ENCODE peak calls at places on chromosomes 3 and 15, in six cellular contexts. D is PC-3, A is GM23338, Z is HCT116, X is PC-9, H is MM.1S. K is an unnamed sample. For H3K9me2, the result is how much of the 10 kb centered on the place peaks cover.

GRCh38 chr3:14305321-14305720 is 97.1 kb upstream of the SLC6A6 start:
- DNase-seq in D (no peak), A (no peak), Z (no peak), X (no peak), H (no peak), K (no peak)

GRCh38 chr3:146058241-146058640 is 102.7 kb downstream of the PLOD2 start:
- DNase-seq in D (no peak), A (no peak), Z (no peak), X (no peak), H (no peak), K (no peak)

GRCh38 chr15:43244092-43244491 is 22.6 kb downstream of the TGM5 start:
- DNase-seq in D (peak), A (no peak), Z (no peak), X (no peak), H (no peak), K (no peak)

GRCh38 chr3:28667646-28668376 is 319.2 kb upstream of the AZI2 start:
- DNase-seq in D (peak), A (peak), Z (peak), X (peak), H (peak), K (peak)

GRCh38 chr3:133831966-133832801 is 26.6 kb downstream of the SRPRB start:
- DNase-seq in D (no peak), A (peak), Z (no peak), X (peak), H (no peak), K (no peak)

GRCh38 chr3:134423153-134423552 is 48.9 kb upstream of the AMOTL2 start:
- DNase-seq in D (peak), A (peak), Z (no peak), X (peak), H (no peak), K (no peak)

GRCh38 chr3:114338651-114339357 is 45.0 kb downstream of the TIGIT start:
- DNase-seq in D (no peak), A (no peak), Z (no peak), X (no peak), H (peak), K (no peak)

GRCh38 chr3:127157181-127157828 is 35.6 kb upstream of the PRR23E start:
- DNase-seq in D (no peak), A (no peak), Z (no peak), X (no peak), H (no peak), K (no peak)

GRCh38 chr3:58161435-58162398 is 49.1 kb downstream of the DNASE1L3 start:
- DNase-seq in D (peak), A (no peak), Z (peak), X (peak), H (no peak), K (peak)

GRCh38 chr3:62319570-62320243 is 53.6 kb downstream of the FEZF2 start:
- DNase-seq in D (peak), A (no peak), Z (no peak), X (no peak), H (no peak), K (peak)

GRCh38 chr15:82647835-82648256 is 683 bp upstream of the CPEB1 start:
- DNase-seq in D (no peak), A (peak), Z (no peak), X (no peak), H (no peak), K (no peak)

GRCh38 chr15:64859226-64859625 is 17.5 kb downstream of the PLEKHO2 start:
- DNase-seq in D (no peak), A (no peak), Z (no peak), X (no peak), H (no peak), K (no peak)

GRCh38 chr3:136512391-136512790 is 239.8 kb downstream of the STAG1 start:
- DNase-seq in D (no peak), A (no peak), Z (no peak), X (no peak), H (no peak), K (no peak)

GRCh38 chr3:32421991-32422859 is 30.6 kb downstream of the CMTM7 start:
- DNase-seq in D (peak), A (no peak), Z (peak), X (peak), H (no peak), K (no peak)

GRCh38 chr3:102979202-102979601 is 544.4 kb downstream of the ZPLD1 start:
- DNase-seq in D (no peak), A (no peak), Z (no peak), X (no peak), H (no peak), K (no peak)

GRCh38 chr3:103907567-103907966 is 1459.1 kb upstream of the ALCAM start:
- DNase-seq in D (no peak), A (no peak), Z (no peak), X (no peak), H (no peak), K (no peak)

GRCh38 chr3:189685854-189686253 is 54.7 kb downstream of the TP63 start:
- DNase-seq in D (peak), A (no peak), Z (peak), X (no peak), H (no peak), K (peak)

GRCh38 chr15:45794768-45795486 is 160.1 kb downstream of the SQOR start:
- DNase-seq in D (no peak), A (no peak), Z (no peak), X (no peak), H (no peak), K (peak)

GRCh38 chr3:17398959-17399551 is 343.4 kb downstream of the TBC1D5 start:
- DNase-seq in D (no peak), A (no peak), Z (no peak), X (no peak), H (peak), K (no peak)

GRCh38 chr3:44021646-44022594 is 219.8 kb upstream of the TOPAZ1 start:
- DNase-seq in D (no peak), A (peak), Z (no peak), X (no peak), H (no peak), K (no peak)

GRCh38 chr15:55247766-55248427 is 41.7 kb downstream of the RAB27A start:
- DNase-seq in D (no peak), A (no peak), Z (no peak), X (no peak), H (no peak), K (no peak)

GRCh38 chr3:73727117-73727802 is 102.5 kb upstream of the PDZRN3 start:
- DNase-seq in D (no peak), A (peak), Z (no peak), X (no peak), H (no peak), K (peak)

GRCh38 chr15:63347074-63347859 is 34.4 kb downstream of the CA12 start:
- DNase-seq in D (no peak), A (no peak), Z (no peak), X (no peak), H (peak), K (no peak)

GRCh38 chr3:112399064-112399463 is 66.1 kb downstream of the CD200 start:
- DNase-seq in D (no peak), A (no peak), Z (no peak), X (no peak), H (no peak), K (no peak)

GRCh38 chr15:85623648-85624047 is 171.1 kb downstream of the KLHL25 start:
- DNase-seq in D (peak), A (no peak), Z (no peak), X (no peak), H (no peak), K (no peak)

GRCh38 chr3:62051506-62051905 is 321.8 kb downstream of the FEZF2 start:
- DNase-seq in D (no peak), A (peak), Z (peak), X (peak), H (no peak), K (peak)

GRCh38 chr3:127670761-127671522 is 1.8 kb upstream of the ABTB1 start:
- DNase-seq in D (no peak), A (no peak), Z (no peak), X (no peak), H (no peak), K (no peak)

GRCh38 chr3:122642935-122643334 is 37.7 kb upstream of the PARP14 start:
- DNase-seq in D (no peak), A (no peak), Z (no peak), X (no peak), H (peak), K (no peak)

GRCh38 chr15:57031082-57031481 is 112.6 kb downstream of the TCF12 start:
- DNase-seq in D (no peak), A (no peak), Z (no peak), X (no peak), H (no peak), K (no peak)

GRCh38 chr15:78406016-78406590 is 31.9 kb upstream of the IREB2 start:
- DNase-seq in D (no peak), A (no peak), Z (no peak), X (no peak), H (no peak), K (no peak)

GRCh38 chr3:171648079-171648478 is 162.2 kb downstream of the PLD1 start:
- DNase-seq in D (no peak), A (no peak), Z (no peak), X (no peak), H (no peak), K (no peak)
- H3K9me2 ChIP-seq in D (under half), A (under half), Z (under half), X (under half), H (under half), K (under half)

GRCh38 chr3:46899151-46900006 is 21.9 kb downstream of the PTH1R start:
- DNase-seq in D (no peak), A (no peak), Z (no peak), X (no peak), H (no peak), K (no peak)
- TF ChIP-seq EZH2 in D (no peak), A (no peak), Z (no peak), X (no peak), H (no peak), K (no peak)

GRCh38 chr15:89230277-89230676 is 8.9 kb upstream of the RLBP1 start:
- DNase-seq in D (no peak), A (peak), Z (no peak), X (no peak), H (no peak), K (no peak)
- TF ChIP-seq CTCF in D (no peak), A (peak), Z (no peak), X (no peak), H (no peak), K (no peak)

DNA sequence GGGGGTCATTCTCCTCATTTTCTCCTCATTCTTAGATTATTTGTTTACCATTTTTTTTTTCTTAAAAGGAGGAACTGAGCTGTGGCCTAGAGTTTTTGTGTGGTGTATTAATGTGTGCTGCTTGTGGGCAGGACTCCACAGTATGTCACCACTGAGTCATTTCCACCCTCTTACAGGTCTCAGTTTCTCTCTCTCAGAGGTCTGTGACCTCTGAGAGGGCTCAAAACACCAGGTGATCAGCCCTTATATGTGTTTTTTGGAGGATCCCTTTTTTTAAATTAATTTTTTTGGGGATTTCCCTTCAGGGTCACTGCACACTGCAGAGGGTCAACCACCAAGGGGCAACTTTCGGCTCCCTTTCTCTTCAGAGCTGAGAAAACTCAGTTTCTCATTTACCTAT is 166.4 kb downstream of the SUCNR1 start:
- DNase-seq in D (no peak), A (no peak), Z (no peak), X (no peak), H (no peak), K (no peak)
- H3K9me2 ChIP-seq in D (under half), A (under half), Z (under half), X (under half), H (under half), K (under half)

DNA sequence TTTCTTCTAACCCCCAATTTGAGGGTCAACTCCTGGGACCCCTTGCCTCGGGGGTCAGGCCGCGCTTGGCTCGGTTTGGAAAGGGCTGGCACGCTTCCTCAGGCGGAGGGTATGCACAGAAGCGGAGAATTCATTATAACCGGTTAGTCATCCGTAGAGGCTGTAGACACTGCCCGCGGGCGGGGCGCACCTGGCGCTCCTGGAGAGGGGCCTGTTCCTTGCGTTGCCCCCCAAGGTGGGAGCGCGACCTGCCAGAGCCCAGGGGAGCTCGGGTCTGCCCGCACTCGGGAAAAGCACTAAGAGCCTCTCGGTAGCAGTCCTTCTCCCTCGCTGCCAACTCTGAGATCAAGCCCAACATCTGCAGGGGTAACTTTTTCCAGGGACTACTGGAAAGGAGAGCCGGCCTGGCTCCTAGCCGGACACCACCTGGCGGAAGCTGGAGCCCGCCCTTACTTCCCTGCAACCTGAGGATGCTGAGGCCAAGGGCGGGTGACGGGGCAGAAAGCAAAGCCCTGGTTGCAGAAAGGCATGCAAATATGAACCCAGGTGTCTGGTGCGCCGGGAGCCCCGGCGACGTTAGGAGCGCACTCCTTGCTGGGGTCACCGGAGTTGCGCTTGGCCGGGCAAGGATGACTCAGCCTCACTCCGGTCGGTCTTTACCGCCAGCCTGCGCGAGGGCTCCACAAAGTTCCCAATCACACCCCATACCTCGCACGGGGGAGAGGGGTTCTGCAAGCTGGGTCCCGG is 1.5 kb upstream of the CACNA2D3 start:
- DNase-seq in D (no peak), A (peak), Z (no peak), X (no peak), H (peak), K (peak)
- TF ChIP-seq EZH2 in D (no peak), A (peak), Z (no peak), X (no peak), H (no peak), K (no peak)

GRCh38 chr15:52765779-52766178 is 24.4 kb downstream of the ONECUT1 start:
- DNase-seq in D (peak), A (peak), Z (no peak), X (no peak), H (no peak), K (no peak)
- TF ChIP-seq CTCF in D (peak), A (peak), Z (no peak), X (peak), H (no peak), K (peak)

GRCh38 chr3:98027084-98027445 is 8.1 kb downstream of the GABRR3 start:
- DNase-seq in D (no peak), A (no peak), Z (no peak), X (no peak), H (no peak), K (no peak)

GRCh38 chr3:98025392-98025791 is 9.7 kb downstream of the GABRR3 start:
- DNase-seq in D (no peak), A (no peak), Z (no peak), X (no peak), H (no peak), K (no peak)

GRCh38 chr3:98029083-98029482 is 6.0 kb downstream of the GABRR3 start:
- DNase-seq in D (no peak), A (no peak), Z (no peak), X (no peak), H (no peak), K (no peak)

GRCh38 chr3:98022978-98023820 is 11.9 kb downstream of the GABRR3 start:
- DNase-seq in D (peak), A (peak), Z (peak), X (peak), H (peak), K (peak)

DNA sequence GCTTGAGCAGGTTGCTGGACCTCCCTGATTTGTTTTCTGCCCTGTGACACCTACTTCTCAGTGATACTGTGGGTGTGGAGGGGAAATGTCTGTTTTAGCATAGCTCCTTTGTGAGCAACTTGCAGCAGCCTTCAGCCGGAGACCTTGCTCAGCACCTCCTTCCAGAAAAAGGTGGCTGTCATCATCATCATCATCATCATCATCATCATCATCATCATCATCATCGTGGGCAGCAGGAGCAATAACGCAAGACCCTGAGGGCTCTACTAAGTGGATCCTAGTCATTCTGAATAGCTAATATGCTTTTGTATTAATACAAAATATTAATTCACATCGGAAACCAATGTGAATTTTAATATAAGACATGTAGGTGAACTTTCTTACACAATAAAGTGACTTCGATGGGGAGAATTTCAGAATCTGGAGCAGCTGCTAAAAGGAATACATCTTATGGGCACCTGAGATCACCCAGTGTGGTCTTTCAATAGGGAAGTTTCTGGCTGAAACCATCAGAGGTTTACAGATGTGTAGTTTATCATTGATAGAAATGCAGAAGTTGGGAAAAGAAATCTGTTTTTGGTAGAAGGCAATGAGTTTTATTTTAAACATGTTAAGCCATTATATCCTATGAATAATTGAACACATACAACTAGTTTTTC is 8.6 kb downstream of the GABRR3 start:
- DNase-seq in D (no peak), A (no peak), Z (no peak), X (no peak), H (no peak), K (no peak)
- H3K9me2 ChIP-seq in D (under half), A (under half), Z (under half), X (under half), H (under half), K (under half)

GRCh38 chr3:184523825-184524615 is 37.6 kb upstream of the EPHB3 start:
- DNase-seq in D (peak), A (peak), Z (peak), X (no peak), H (no peak), K (peak)

GRCh38 chr3:184526158-184526483 is 35.5 kb upstream of the EPHB3 start:
- DNase-seq in D (no peak), A (peak), Z (no peak), X (no peak), H (no peak), K (no peak)

GRCh38 chr3:184524981-184525336 is 36.6 kb upstream of the EPHB3 start:
- DNase-seq in D (no peak), A (peak), Z (no peak), X (no peak), H (no peak), K (no peak)

GRCh38 chr3:184525337-184526157 is 36.0 kb upstream of the EPHB3 start:
- DNase-seq in D (no peak), A (peak), Z (no peak), X (no peak), H (no peak), K (peak)
- TF ChIP-seq EZH2 in D (peak), A (no peak), Z (no peak), X (no peak), H (no peak), K (peak)

GRCh38 chr15:75001310-75001709 is 5.9 kb downstream of the SCAMP5 start:
- DNase-seq in D (no peak), A (no peak), Z (no peak), X (no peak), H (no peak), K (no peak)

GRCh38 chr15:74997161-74997942 is 2.0 kb downstream of the SCAMP5 start:
- DNase-seq in D (no peak), A (no peak), Z (no peak), X (no peak), H (no peak), K (no peak)

GRCh38 chr15:75007216-75007615 is 11.9 kb downstream of the SCAMP5 start:
- DNase-seq in D (no peak), A (no peak), Z (no peak), X (no peak), H (no peak), K (no peak)

DNA sequence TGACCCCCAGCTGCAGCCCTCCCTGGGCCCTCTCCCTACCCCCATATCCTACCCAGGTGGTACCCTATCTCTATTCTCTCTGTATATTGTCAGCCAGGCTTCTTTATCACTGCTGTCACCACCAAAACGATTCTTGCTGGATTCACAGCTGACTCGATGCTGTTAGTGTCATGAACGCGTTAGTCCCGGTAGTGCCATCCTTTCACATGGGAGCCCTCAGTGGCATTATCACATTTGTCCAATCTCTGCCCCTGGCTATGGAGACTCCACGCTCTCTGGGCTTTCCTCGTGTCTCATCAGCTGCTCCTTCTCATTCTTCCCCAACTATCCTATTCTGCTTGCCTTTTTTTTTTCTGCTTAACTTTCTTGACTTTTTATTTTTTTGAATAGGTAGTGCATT is 7.0 kb downstream of the SCAMP5 start:
- DNase-seq in D (no peak), A (no peak), Z (no peak), X (no peak), H (no peak), K (no peak)
- TF ChIP-seq CTCF in D (no peak), A (no peak), Z (no peak), X (no peak), H (no peak), K (no peak)

DNA sequence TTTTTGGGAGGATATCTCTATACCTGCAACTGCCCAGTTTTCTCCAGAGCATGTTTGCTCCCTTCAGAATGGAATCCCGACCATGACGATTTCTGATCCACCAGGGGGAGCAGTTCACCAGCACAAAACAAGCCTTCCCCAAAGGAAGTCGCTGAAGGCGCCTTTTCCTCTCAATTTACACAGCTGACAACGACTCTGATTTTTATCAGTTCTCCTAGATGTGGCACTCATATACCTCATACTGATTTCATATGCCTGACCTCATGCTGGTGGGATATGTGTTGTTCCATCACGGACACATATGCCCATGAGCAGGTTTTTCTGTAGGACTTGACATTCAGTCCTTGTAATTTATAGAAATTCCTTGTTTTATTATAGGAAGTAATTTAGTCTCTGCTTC is 1028.2 kb downstream of the MCTP2 start:
- DNase-seq in D (peak), A (peak), Z (peak), X (peak), H (peak), K (peak)
- H3K9me2 ChIP-seq in D (under half), A (under half), Z (under half), X (under half), H (under half), K (under half)

K was measured in hepatocyte.